ENCODE peak calls at places on chromosomes 16 and 17, in four cellular contexts. One of them, this sample, is unnamed.

GRCh38 chr16:30628628-30629342 is 18.6 kb upstream of the ZNF689 start:
- DNase-seq in HepG2: peak; percentile 81
- DNase-seq in K562: peak; percentile 77
- DNase-seq in WTC11: peak; percentile 94
- DNase-seq in this sample: peak; percentile 74

GRCh38 chr17:45915263-45915662 is 20.9 kb downstream of the MAPT start:
- DNase-seq in HepG2: no peak
- DNase-seq in WTC11: no peak
- DNase-seq in K562: no peak
- DNase-seq in this sample: no peak

GRCh38 chr17:11412653-11413052 is 171.6 kb downstream of the SHISA6 start:
- DNase-seq in K562: no peak
- DNase-seq in WTC11: no peak
- DNase-seq in HepG2: no peak
- DNase-seq in this sample: no peak

GRCh38 chr16:10616744-10617640 is 36.6 kb upstream of the EMP2 start:
- DNase-seq in WTC11: peak; percentile 31
- DNase-seq in K562: no peak
- DNase-seq in HepG2: peak; percentile 96
- DNase-seq in this sample: peak; percentile 84

GRCh38 chr16:14369734-14370598 is 260.1 kb downstream of the PARN start:
- DNase-seq in WTC11: no peak
- DNase-seq in K562: no peak
- DNase-seq in HepG2: no peak
- DNase-seq in this sample: no peak

GRCh38 chr16:23248261-23249194 is 53.6 kb upstream of the SCNN1B start:
- DNase-seq in WTC11: no peak
- DNase-seq in HepG2: no peak
- DNase-seq in K562: no peak
- DNase-seq in this sample: no peak

GRCh38 chr17:39979021-39979660 is 1.5 kb upstream of the PSMD3 start:
- DNase-seq in HepG2: no peak
- DNase-seq in WTC11: no peak
- DNase-seq in K562: no peak
- DNase-seq in this sample: no peak

GRCh38 chr16:19419691-19420060 is 2.0 kb downstream of the TMC5 start:
- DNase-seq in K562: no peak
- DNase-seq in WTC11: no peak
- DNase-seq in HepG2: no peak
- DNase-seq in this sample: no peak

GRCh38 chr16:75566889-75567255 is 693 bp downstream of the GABARAPL2 start:
- DNase-seq in WTC11: peak; percentile 33
- DNase-seq in HepG2: no peak
- DNase-seq in K562: peak; percentile 54
- DNase-seq in this sample: peak; percentile 46

GRCh38 chr17:9002610-9003354 is 18.5 kb upstream of the NTN1 start:
- DNase-seq in K562: no peak
- DNase-seq in WTC11: peak; percentile 57
- DNase-seq in HepG2: no peak
- DNase-seq in this sample: peak; percentile 43

GRCh38 chr16:80718480-80719220 is 85.7 kb downstream of the CDYL2 start:
- DNase-seq in K562: no peak
- DNase-seq in HepG2: no peak
- DNase-seq in WTC11: peak; percentile 22
- DNase-seq in this sample: no peak

GRCh38 chr16:47779201-47780016 is 318.3 kb downstream of the PHKB start:
- DNase-seq in K562: peak; percentile 52
- DNase-seq in WTC11: no peak
- DNase-seq in HepG2: no peak
- DNase-seq in this sample: no peak

GRCh38 chr16:55568151-55568693 is 1.7 kb downstream of the CAPNS2 start:
- DNase-seq in WTC11: no peak
- DNase-seq in HepG2: no peak
- DNase-seq in K562: no peak
- DNase-seq in this sample: no peak

GRCh38 chr16:49204191-49204590 is 77.4 kb downstream of the CBLN1 start:
- DNase-seq in HepG2: no peak
- DNase-seq in K562: no peak
- DNase-seq in WTC11: no peak
- DNase-seq in this sample: no peak
- TF ChIP-seq FOXJ3 in HepG2: no peak
- TF ChIP-seq FOXJ3 in K562: no peak
- TF ChIP-seq FOXJ3 in WTC11: no peak
- TF ChIP-seq FOXJ3 in this sample: no peak

GRCh38 chr17:30588798-30589247 is 111.6 kb downstream of the GOSR1 start:
- DNase-seq in WTC11: no peak
- DNase-seq in HepG2: peak; percentile 78
- DNase-seq in K562: no peak
- DNase-seq in this sample: no peak

GRCh38 chr17:30586818-30587595 is 109.8 kb downstream of the GOSR1 start:
- DNase-seq in WTC11: no peak
- DNase-seq in K562: no peak
- DNase-seq in HepG2: peak; percentile 61
- DNase-seq in this sample: no peak

GRCh38 chr17:30594223-30594952 is 117.2 kb downstream of the GOSR1 start:
- DNase-seq in K562: no peak
- DNase-seq in HepG2: no peak
- DNase-seq in WTC11: no peak
- DNase-seq in this sample: no peak

GRCh38 chr17:30589431-30589830 is 112.2 kb downstream of the GOSR1 start:
- DNase-seq in K562: no peak
- DNase-seq in HepG2: peak; percentile 32
- DNase-seq in WTC11: no peak
- DNase-seq in this sample: no peak

DNA sequence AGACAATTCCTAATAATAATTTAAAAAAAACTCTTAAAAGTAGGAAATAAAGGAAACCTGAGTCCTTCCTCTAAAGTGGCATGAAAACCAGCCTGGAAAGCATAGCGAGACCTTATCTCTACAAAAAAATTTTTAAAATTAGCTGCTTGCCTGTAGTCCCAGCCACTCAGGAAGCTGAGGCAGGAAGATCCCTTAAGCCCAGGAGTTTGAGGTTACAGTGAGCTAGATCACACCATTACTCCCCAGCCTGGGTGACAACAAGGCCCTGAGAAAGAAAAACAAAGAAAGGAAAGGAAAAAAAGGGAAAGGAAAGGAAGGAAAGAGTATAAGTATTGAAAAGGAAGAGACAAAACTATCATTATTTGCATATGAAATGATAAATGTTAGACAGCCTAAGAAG is 112.9 kb downstream of the GOSR1 start:
- DNase-seq in WTC11: no peak
- DNase-seq in HepG2: no peak
- DNase-seq in K562: no peak
- DNase-seq in this sample: no peak
- TF ChIP-seq FOXJ3 in WTC11: no peak
- TF ChIP-seq FOXJ3 in HepG2: no peak
- TF ChIP-seq FOXJ3 in K562: no peak
- TF ChIP-seq FOXJ3 in this sample: no peak

GRCh38 chr17:63701477-63702222 is 1.7 kb upstream of the LIMD2 start:
- DNase-seq in HepG2: no peak
- DNase-seq in K562: peak; percentile 37
- DNase-seq in WTC11: no peak
- DNase-seq in this sample: no peak
- TF ChIP-seq FOXJ3 in HepG2: no peak
- TF ChIP-seq FOXJ3 in K562: no peak
- TF ChIP-seq FOXJ3 in WTC11: no peak
- TF ChIP-seq FOXJ3 in this sample: no peak

DNA sequence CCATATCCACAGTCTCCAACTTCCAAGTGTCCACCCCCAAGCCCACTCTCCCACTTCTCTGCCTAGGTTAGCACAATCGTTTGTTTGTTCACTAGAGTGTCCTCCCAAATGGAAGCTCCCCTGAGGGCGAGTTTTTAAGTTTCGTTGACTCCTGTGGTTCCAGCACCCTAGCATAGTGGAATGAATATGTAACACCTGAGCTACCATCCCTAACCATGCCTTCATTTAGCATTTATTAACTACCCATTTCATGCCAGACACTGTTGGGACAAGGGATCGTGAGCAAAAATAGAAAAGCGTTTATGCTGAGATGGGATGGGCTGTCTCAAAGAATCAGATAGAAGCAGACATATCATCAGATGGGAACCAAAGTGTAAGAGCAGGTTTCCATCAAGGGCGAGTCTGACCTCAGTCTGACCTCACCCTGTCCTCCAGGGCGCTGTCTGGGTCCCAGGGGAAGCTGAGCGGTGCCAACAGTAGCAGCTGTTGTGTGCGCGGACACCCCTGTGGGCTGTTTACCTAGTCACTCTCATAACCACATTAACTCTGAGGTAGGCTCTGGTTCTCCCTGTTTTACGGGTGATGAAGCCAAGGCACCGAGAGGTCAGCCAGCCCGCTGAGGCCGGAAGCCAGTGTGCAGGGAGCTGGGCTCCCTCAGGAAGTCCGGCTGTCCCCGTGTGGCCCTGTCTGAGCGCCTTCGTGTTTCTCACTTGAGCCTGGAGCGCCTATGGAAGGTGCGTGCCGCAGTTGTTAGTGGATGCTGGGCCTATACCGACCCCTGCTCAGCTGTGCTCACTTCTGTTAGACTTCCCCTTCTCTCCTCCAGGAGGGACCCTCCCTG is 6.2 kb downstream of the CNP start:
- DNase-seq in K562: no peak
- DNase-seq in HepG2: no peak
- DNase-seq in WTC11: no peak
- DNase-seq in this sample: peak; percentile 72
- TF ChIP-seq FOXJ3 in K562: no peak
- TF ChIP-seq FOXJ3 in HepG2: no peak
- TF ChIP-seq FOXJ3 in WTC11: no peak
- TF ChIP-seq FOXJ3 in this sample: peak; percentile 53

GRCh38 chr17:80892019-80892855 is 99.4 kb upstream of the CHMP6 start:
- DNase-seq in HepG2: no peak
- DNase-seq in WTC11: no peak
- DNase-seq in K562: peak; percentile 90
- DNase-seq in this sample: no peak

GRCh38 chr17:80889897-80890550 is 101.6 kb upstream of the CHMP6 start:
- DNase-seq in HepG2: no peak
- DNase-seq in K562: no peak
- DNase-seq in WTC11: no peak
- DNase-seq in this sample: no peak

GRCh38 chr17:80890551-80890930 is 101.1 kb upstream of the CHMP6 start:
- DNase-seq in K562: no peak
- DNase-seq in WTC11: no peak
- DNase-seq in HepG2: no peak
- DNase-seq in this sample: no peak

GRCh38 chr17:80892900-80893603 is 98.6 kb upstream of the CHMP6 start:
- DNase-seq in HepG2: no peak
- DNase-seq in WTC11: no peak
- DNase-seq in K562: no peak
- DNase-seq in this sample: no peak

DNA sequence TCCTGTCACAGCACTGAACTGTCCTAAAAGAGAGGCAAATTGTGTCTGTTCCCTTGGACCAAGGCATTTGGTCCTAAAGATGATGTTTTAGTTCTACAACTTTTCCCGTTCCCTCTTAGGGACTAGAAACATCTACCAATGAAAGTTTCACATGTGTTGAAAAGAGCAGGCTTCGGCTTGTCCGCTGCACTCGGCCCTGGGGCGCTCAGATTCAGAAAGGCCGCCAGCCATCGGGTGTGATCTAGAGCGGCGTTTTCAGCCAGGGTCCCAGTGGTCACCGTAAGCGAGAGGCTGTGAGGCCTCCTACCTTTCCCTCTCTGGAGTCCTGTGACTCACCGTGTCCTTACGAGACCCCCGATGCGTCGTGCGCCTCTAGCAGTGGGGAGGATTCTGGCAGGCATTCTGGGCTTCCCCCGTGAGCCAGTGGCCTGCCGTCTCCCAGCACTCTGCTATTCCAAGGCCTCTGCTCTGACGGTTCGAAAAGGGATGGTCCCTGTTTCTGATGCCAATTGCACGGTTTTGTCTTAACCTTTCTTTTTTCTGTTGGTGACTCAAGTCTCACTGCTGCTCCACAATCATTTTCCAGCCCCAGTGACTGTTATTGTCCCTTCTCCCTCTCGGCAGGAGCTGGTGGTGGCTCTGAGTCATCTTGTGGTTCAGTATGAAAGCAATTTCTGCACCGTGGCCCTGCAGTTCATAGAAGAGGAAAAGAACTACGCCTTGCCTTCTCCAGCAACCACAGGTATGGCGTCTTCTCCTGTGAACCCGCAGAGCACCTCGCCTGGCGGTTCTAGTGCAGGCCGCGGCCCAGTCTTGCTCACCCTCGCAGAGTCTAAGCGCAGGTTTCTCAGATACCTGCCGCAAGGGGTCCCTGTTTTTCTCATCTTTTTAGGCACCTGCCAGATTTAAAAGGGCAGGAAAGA is 100.3 kb upstream of the CHMP6 start:
- DNase-seq in WTC11: no peak
- DNase-seq in K562: peak; percentile 73
- DNase-seq in HepG2: no peak
- DNase-seq in this sample: no peak
- TF ChIP-seq FOXJ3 in WTC11: no peak
- TF ChIP-seq FOXJ3 in K562: no peak
- TF ChIP-seq FOXJ3 in HepG2: no peak
- TF ChIP-seq FOXJ3 in this sample: no peak

DNA sequence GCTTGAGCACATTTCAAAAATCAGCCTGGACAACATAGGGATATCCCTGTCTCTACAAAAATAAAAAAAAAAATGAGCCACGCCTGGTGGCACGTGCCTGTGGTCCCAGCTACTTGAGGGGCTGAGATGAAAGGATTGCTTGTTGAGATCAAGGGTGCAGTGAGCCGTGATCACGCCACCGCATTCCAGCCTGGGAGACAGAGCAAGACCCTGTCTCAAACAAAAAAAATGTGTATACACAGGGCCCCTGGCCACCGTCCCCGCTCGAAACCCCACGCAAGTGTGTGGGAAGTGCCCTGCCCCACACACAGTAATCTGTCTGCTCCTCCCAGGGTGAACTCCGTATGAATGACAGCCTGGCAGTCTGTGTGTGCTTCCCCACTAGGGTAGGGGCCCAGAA is 93.0 kb upstream of the RPL38 start:
- DNase-seq in HepG2: peak; percentile 18
- DNase-seq in WTC11: no peak
- DNase-seq in K562: no peak
- DNase-seq in this sample: no peak
- TF ChIP-seq FOXJ3 in HepG2: no peak
- TF ChIP-seq FOXJ3 in WTC11: no peak
- TF ChIP-seq FOXJ3 in K562: no peak
- TF ChIP-seq FOXJ3 in this sample: no peak

GRCh38 chr17:42389902-42390301 is 1.7 kb upstream of the STAT3 start:
- DNase-seq in HepG2: no peak
- DNase-seq in WTC11: no peak
- DNase-seq in K562: no peak
- DNase-seq in this sample: no peak
- TF ChIP-seq FOXJ3 in HepG2: no peak
- TF ChIP-seq FOXJ3 in WTC11: no peak
- TF ChIP-seq FOXJ3 in K562: no peak
- TF ChIP-seq FOXJ3 in this sample: no peak

GRCh38 chr16:86231321-86231995 is 278.9 kb upstream of the FOXF1 start:
- DNase-seq in K562: no peak
- DNase-seq in WTC11: no peak
- DNase-seq in HepG2: no peak
- DNase-seq in this sample: no peak
- TF ChIP-seq FOXJ3 in K562: no peak
- TF ChIP-seq FOXJ3 in WTC11: no peak
- TF ChIP-seq FOXJ3 in HepG2: no peak
- TF ChIP-seq FOXJ3 in this sample: no peak